ENCODE peak calls at places on chromosomes 5 and 9, in four cellular contexts. A is GM12878, G is H1, J is HepG2. H is an unnamed sample.

GRCh38 chr9:124420991-124421543 is 5.8 kb upstream of the PSMB7 start:
- DNase-seq in A (no peak), G (no peak), J (no peak), H (no peak)

GRCh38 chr9:137318976-137319375 is 16.9 kb upstream of the NRARP start:
- DNase-seq in A (no peak), G (no peak), J (no peak), H (no peak)

GRCh38 chr9:124284237-124284831 is 26.6 kb downstream of the NEK6 start:
- DNase-seq in A (no peak), G (no peak), J (peak; percentile 86), H (no peak)

GRCh38 chr5:150301170-150301505 is 1.6 kb downstream of the ARSI start:
- DNase-seq in A (no peak), G (no peak), J (no peak), H (no peak)

GRCh38 chr9:2817987-2818386 is 25.9 kb downstream of the PUM3 start:
- DNase-seq in A (no peak), G (no peak), J (no peak), H (no peak)

GRCh38 chr5:64292611-64293215 is 127.1 kb downstream of the RNF180 start:
- DNase-seq in A (no peak), G (no peak), J (no peak), H (no peak)

GRCh38 chr9:13568446-13568845 is 289.0 kb upstream of the MPDZ start:
- DNase-seq in A (no peak), G (no peak), J (no peak), H (no peak)

GRCh38 chr9:69346596-69347390 is 21.8 kb downstream of the ENTREP1 start:
- DNase-seq in A (no peak), G (no peak), J (no peak), H (no peak)

GRCh38 chr5:2700876-2701275 is 50.6 kb downstream of the IRX2 start:
- DNase-seq in A (no peak), G (no peak), J (no peak), H (no peak)

GRCh38 chr5:150674376-150674821 is 13.3 kb downstream of the MYOZ3 start:
- DNase-seq in A (no peak), G (no peak), J (no peak), H (no peak)

GRCh38 chr9:2134391-2134790 is 119.2 kb downstream of the SMARCA2 start:
- DNase-seq in A (no peak), G (no peak), J (no peak), H (no peak)

GRCh38 chr9:91253488-91253887 is 108.2 kb downstream of the AUH start:
- DNase-seq in A (no peak), G (no peak), J (peak; percentile 7), H (no peak)

GRCh38 chr5:56740000-56740399 is 75.3 kb upstream of the MAP3K1 start:
- DNase-seq in A (no peak), G (no peak), J (no peak), H (no peak)
- TF ChIP-seq SUZ12 in A (no peak), G (no peak), J (no peak), H (no peak)

DNA sequence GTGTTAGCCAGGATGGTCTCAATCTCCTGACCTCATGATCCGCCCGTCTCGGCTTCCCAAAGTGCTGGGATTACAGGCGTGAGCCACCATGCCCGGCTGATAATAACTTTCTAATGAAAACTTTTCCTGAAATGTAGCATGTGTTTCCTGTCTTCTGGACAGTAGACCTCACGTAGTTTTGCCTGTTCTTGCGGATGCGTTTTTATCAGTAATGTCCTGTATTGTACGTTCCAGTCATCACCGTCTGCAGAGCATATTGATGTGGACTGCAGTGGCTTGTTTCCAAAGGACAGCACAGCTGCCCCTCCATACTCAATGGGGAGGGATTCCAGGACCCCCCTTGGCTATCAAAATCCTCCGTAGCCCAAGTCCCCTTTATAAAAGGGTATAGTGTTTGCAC is 12.8 kb downstream of the EXOC3 start:
- DNase-seq in A (no peak), G (no peak), J (no peak), H (no peak)
- H3K36me3 ChIP-seq in A (peaks cover 38% of the 10 kb centered on the region), G (peaks cover 4% of the 10 kb centered on the region), J (peaks cover 82% of the 10 kb centered on the region), H (peaks cover 79% of the 10 kb centered on the region)

GRCh38 chr5:180007582-180007981 is 64.0 kb downstream of the RNF130 start:
- DNase-seq in A (no peak), G (no peak), J (no peak), H (no peak)
- TF ChIP-seq SUZ12 in A (no peak), G (no peak), J (no peak), H (no peak)

GRCh38 chr5:169595172-169595820 is 11.7 kb downstream of the SPDL1 start:
- DNase-seq in A (no peak), G (no peak), J (no peak), H (no peak)
- H3K36me3 ChIP-seq in A (peaks cover 35% of the 10 kb centered on the region), G (peaks cover 28% of the 10 kb centered on the region), J (peaks cover 40% of the 10 kb centered on the region), H (peaks cover 94% of the 10 kb centered on the region)

GRCh38 chr5:38948501-38948900 is 102.7 kb downstream of the OSMR start:
- DNase-seq in A (no peak), G (no peak), J (no peak), H (no peak)
- TF ChIP-seq SUZ12 in A (no peak), G (no peak), J (no peak), H (no peak)

GRCh38 chr5:14465776-14466175 is 115.8 kb upstream of the OTULINL start:
- DNase-seq in A (no peak), G (no peak), J (no peak), H (no peak)
- H3K36me3 ChIP-seq in A (peaks cover 29% of the 10 kb centered on the region), G (peaks cover 4% of the 10 kb centered on the region), J (peaks cover 78% of the 10 kb centered on the region), H (peaks cover 73% of the 10 kb centered on the region)

GRCh38 chr5:169803077-169803981 is 166.3 kb downstream of the DOCK2 start:
- DNase-seq in A (no peak), G (no peak), J (no peak), H (no peak)
- TF ChIP-seq SUZ12 in A (no peak), G (no peak), J (no peak), H (no peak)

GRCh38 chr9:129567329-129567728 is 53.6 kb downstream of the C9orf50 start:
- DNase-seq in A (no peak), G (no peak), J (no peak), H (no peak)

GRCh38 chr9:129569506-129570449 is 51.1 kb downstream of the C9orf50 start:
- DNase-seq in A (no peak), G (no peak), J (peak; percentile 56), H (no peak)

GRCh38 chr9:129567842-129568559 is 52.9 kb downstream of the C9orf50 start:
- DNase-seq in A (no peak), G (no peak), J (peak; percentile 75), H (no peak)

GRCh38 chr9:129568560-129569505 is 52.1 kb downstream of the C9orf50 start:
- DNase-seq in A (no peak), G (no peak), J (peak; percentile 73), H (no peak)

DNA sequence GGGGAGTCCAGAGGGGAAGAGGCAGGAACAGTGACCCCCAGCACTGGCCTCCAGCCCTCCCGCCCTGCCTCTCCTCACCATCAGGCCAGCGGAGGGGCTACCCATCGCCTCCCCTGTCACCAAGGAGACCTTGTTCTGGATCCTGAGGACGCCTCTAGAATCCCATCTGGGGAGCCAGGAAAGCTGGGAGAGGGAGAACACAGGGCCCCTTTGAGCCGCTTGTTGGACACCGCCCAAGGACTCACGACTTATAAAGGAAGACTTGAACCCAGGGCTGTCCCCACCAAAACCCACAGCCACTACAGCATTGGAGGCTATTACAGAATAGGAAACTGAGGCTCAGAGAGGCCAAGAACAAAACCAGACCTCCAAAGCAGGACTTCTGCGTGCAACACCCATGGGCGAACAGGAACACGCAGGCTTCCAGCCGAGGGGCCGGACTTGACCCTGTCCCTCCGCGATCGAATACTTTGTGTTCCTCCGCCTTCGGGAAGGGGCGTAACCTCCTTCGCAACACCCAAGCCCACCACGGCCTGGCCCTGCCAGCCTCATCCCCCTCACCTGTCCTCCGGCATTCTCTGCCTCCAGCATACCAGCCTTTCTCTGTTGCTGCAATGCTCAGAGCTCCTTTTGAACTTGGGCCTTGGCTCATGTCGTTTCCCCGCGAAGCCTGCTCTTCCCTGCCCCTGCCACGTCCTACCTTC is 54.2 kb downstream of the C9orf50 start:
- DNase-seq in A (no peak), G (no peak), J (no peak), H (no peak)
- H3K36me3 ChIP-seq in A (no peaks in the 10 kb centered on the region), G (no peaks in the 10 kb centered on the region), J (no peaks in the 10 kb centered on the region), H (no peaks in the 10 kb centered on the region)

DNA sequence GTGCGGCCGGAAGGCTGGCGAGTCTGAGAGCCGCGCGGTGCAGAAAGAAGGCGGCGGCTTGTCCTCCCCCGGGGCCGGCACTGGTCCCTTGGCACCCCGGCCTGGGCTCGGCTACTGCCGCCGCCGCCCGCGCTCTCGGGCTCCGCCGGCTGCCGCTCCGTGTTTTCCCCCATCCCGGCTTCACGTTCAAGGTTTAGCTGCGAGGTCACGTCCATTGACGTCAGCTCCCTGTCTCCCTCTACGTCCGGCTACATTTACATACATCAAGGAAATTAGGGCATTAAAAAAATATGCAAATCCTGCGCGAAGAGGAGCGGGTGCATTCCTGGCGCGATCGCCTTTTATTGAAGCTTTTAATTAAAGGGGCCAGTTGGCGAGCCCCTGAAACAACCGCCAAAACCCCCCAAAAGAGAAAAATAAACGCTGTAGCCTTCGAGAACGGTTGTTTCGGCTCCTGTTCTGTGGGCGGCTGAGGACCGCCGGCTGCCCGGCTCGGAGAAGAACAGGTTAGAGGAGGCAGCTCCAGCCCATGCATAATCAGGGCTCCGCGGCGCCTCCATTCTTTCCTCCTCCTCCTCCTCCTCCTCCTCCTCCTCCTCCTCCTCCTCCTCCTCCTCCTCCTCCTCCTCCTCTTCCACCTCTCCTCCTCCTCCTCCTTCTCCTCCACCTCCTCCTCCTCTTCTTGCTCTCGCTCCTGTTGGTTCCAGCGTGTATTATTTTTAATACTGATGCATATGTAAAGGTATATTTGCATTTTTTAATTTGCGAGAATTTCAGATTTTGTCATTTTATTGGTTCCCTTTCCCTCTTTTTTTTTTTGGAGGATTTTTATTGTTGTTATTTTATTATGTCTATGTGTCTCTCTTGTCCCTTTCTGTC is 207.0 kb downstream of the MEF2C start:
- DNase-seq in A (no peak), G (no peak), J (no peak), H (peak; percentile 76)
- TF ChIP-seq SUZ12 in A (peak; percentile 42), G (no peak), J (no peak), H (no peak)